ENCODE peak calls at places on chromosome 6, in four cellular contexts. W, H, N and R are unnamed samples.

GRCh38 chr6:34239240-34239825 is 2.7 kb downstream of the HMGA1 start:
- DNase-seq in H (no peak), N (no peak), W (no peak), R (no peak)

GRCh38 chr6:110089323-110089722 is 90.1 kb downstream of the WASF1 start:
- DNase-seq in W (no peak), H (no peak), N (no peak), R (no peak)

GRCh38 chr6:45791600-45792168 is 224.0 kb downstream of the CLIC5 start:
- DNase-seq in W (no peak), N (no peak), H (no peak), R (no peak)

GRCh38 chr6:74851598-74851997 is 354.3 kb downstream of the COL12A1 start:
- DNase-seq in N (no peak), H (no peak), W (no peak), R (no peak)

GRCh38 chr6:71510057-71510713 is 221.6 kb downstream of the OGFRL1 start:
- DNase-seq in H (no peak), W (peak), N (peak), R (no peak)

GRCh38 chr6:27517928-27518787 is 45.3 kb upstream of the ZNF184 start:
- DNase-seq in H (no peak), W (no peak), N (peak), R (no peak)

GRCh38 chr6:49713346-49713745 is at the start of gene CRISP2:
- DNase-seq in W (no peak), N (peak), H (no peak), R (no peak)

GRCh38 chr6:32952817-32953739 is at the start of gene HLA-DMA:
- DNase-seq in H (peak), N (peak), W (peak), R (peak)

GRCh38 chr6:169341706-169342105 is 88.1 kb upstream of the THBS2 start:
- DNase-seq in W (no peak), H (no peak), N (no peak), R (no peak)

GRCh38 chr6:139066080-139066479 is 37.5 kb downstream of the ABRACL start:
- DNase-seq in W (no peak), H (no peak), N (no peak), R (no peak)

GRCh38 chr6:31490115-31490873 is 7.7 kb upstream of the MICB start:
- DNase-seq in N (no peak), W (no peak), H (no peak), R (no peak)

GRCh38 chr6:166450167-166450873 is 67.6 kb upstream of the MPC1 start:
- DNase-seq in W (no peak), N (no peak), H (no peak), R (no peak)

GRCh38 chr6:93418448-93419303 is 683 bp downstream of the EPHA7 start:
- DNase-seq in H (no peak), W (peak), N (peak), R (no peak)

GRCh38 chr6:43916924-43917877 is 147.2 kb downstream of the VEGFA start:
- DNase-seq in H (no peak), N (no peak), W (peak), R (no peak)

GRCh38 chr6:105211831-105212230 is 32.0 kb upstream of the POPDC3 start:
- DNase-seq in W (no peak), H (no peak), N (no peak), R (no peak)

GRCh38 chr6:155026366-155027045 is 31.4 kb downstream of the TIAM2 start:
- DNase-seq in N (peak), H (no peak), W (peak), R (no peak)

GRCh38 chr6:170552765-170553685 is at the start of gene PSMB1:
- DNase-seq in H (peak), W (peak), N (peak), R (peak)

GRCh38 chr6:168247456-168248147 is 72.0 kb downstream of the DACT2 start:
- DNase-seq in H (no peak), N (peak), W (no peak), R (no peak)